ENCODE peak calls at places on chromosomes 4 and X, in four cellular contexts. Z, A, U and G are unnamed samples.

GRCh38 chr4:83219344-83219990 is 65.1 kb downstream of the COQ2 start:
- DNase-seq in Z (no peak), A (no peak), U (no peak), G (peak)

GRCh38 chr4:3656441-3657376 is 109.5 kb upstream of the ADRA2C start:
- DNase-seq in Z (no peak), A (no peak), U (peak), G (no peak)

GRCh38 chrX:45900751-45901150 is 644.5 kb downstream of the ZNF674 start:
- DNase-seq in Z (no peak), A (no peak), U (peak), G (no peak)

GRCh38 chr4:132498215-132498614 is 650.9 kb upstream of the PCDH10 start:
- DNase-seq in Z (no peak), A (no peak), U (no peak), G (no peak)

GRCh38 chrX:74242050-74242449 is 61.9 kb upstream of the ZCCHC13 start:
- DNase-seq in Z (no peak), A (no peak), U (no peak), G (no peak)

GRCh38 chrX:64975491-64975890 is 759 bp downstream of the ZC4H2 start:
- DNase-seq in Z (no peak), A (peak), U (peak), G (no peak)

GRCh38 chrX:3788494-3789233 is 75.2 kb upstream of the PRKX start:
- DNase-seq in Z (no peak), A (no peak), U (peak), G (no peak)

GRCh38 chr4:123478859-123479345 is 82.3 kb downstream of the SPRY1 start:
- DNase-seq in Z (peak), A (no peak), U (no peak), G (no peak)

GRCh38 chr4:145909331-145909730 is 29.3 kb downstream of the ZNF827 start:
- DNase-seq in Z (peak), A (peak), U (peak), G (peak)

GRCh38 chrX:48461830-48462229 is 8.2 kb downstream of the SLC38A5 start:
- DNase-seq in Z (no peak), A (no peak), U (no peak), G (peak)

GRCh38 chr4:163536101-163536500 is 41.6 kb downstream of the TMA16 start:
- DNase-seq in Z (no peak), A (no peak), U (no peak), G (no peak)

GRCh38 chrX:103461156-103461555 is 58.1 kb downstream of the RAB40A start:
- DNase-seq in Z (no peak), A (no peak), U (no peak), G (no peak)

GRCh38 chrX:130834149-130834548 is 68.9 kb downstream of the ENOX2 start:
- DNase-seq in Z (no peak), A (no peak), U (peak), G (no peak)

GRCh38 chr4:16261313-16261878 is 35.1 kb upstream of the TAPT1 start:
- DNase-seq in Z (peak), A (no peak), U (no peak), G (no peak)

GRCh38 chrX:100962811-100963210 is 6.7 kb upstream of the ARL13A start:
- DNase-seq in Z (no peak), A (no peak), U (no peak), G (no peak)

GRCh38 chrX:41779941-41780340 is 56.0 kb downstream of the GPR82 start:
- DNase-seq in Z (no peak), A (no peak), U (no peak), G (no peak)

GRCh38 chr4:98745372-98745771 is 87.0 kb upstream of the TSPAN5 start:
- DNase-seq in Z (no peak), A (no peak), U (no peak), G (no peak)

GRCh38 chr4:82705881-82706280 is 92.7 kb downstream of the SCD5 start:
- DNase-seq in Z (no peak), A (no peak), U (no peak), G (no peak)

GRCh38 chr4:189113389-189113888 is 827.2 kb upstream of the FRG1 start:
- DNase-seq in Z (no peak), A (no peak), U (no peak), G (no peak)

GRCh38 chr4:102449751-102450352 is 51.3 kb upstream of the NFKB1 start:
- DNase-seq in Z (peak), A (peak), U (peak), G (peak)

GRCh38 chr4:182449186-182449880 is 206.1 kb downstream of the TENM3 start:
- DNase-seq in Z (no peak), A (peak), U (peak), G (peak)

GRCh38 chrX:40176256-40176978 is 78.7 kb upstream of the BCOR start:
- DNase-seq in Z (peak), A (peak), U (peak), G (no peak)

GRCh38 chr4:158572608-158573007 is 50.9 kb downstream of the RXFP1 start:
- DNase-seq in Z (no peak), A (no peak), U (no peak), G (no peak)

GRCh38 chr4:22607382-22607781 is 85.4 kb upstream of the GBA3 start:
- DNase-seq in Z (peak), A (peak), U (peak), G (peak)

GRCh38 chr4:37656649-37657048 is 29.5 kb downstream of the RELL1 start:
- DNase-seq in Z (no peak), A (no peak), U (no peak), G (no peak)

GRCh38 chr4:76584235-76585152 is 149.5 kb downstream of the SHROOM3 start:
- DNase-seq in Z (no peak), A (no peak), U (no peak), G (no peak)

GRCh38 chr4:165481458-165481857 is 102.7 kb downstream of the CPE start:
- DNase-seq in Z (no peak), A (no peak), U (no peak), G (no peak)

GRCh38 chr4:145545538-145546224 is 64.0 kb downstream of the SMAD1 start:
- DNase-seq in Z (peak), A (peak), U (no peak), G (peak)

GRCh38 chrX:109886122-109886761 is 116.7 kb upstream of the TMEM164 start:
- DNase-seq in Z (no peak), A (peak), U (peak), G (peak)

GRCh38 chr4:172009461-172009860 is 196.3 kb downstream of the GALNTL6 start:
- DNase-seq in Z (no peak), A (no peak), U (no peak), G (no peak)

GRCh38 chr4:74969507-74970474 is 36.9 kb downstream of the PARM1 start:
- DNase-seq in Z (no peak), A (no peak), U (peak), G (no peak)

GRCh38 chrX:40145001-40145631 is 47.4 kb upstream of the BCOR start:
- DNase-seq in Z (no peak), A (no peak), U (peak), G (no peak)

GRCh38 chrX:136819026-136819425 is 38.3 kb upstream of the ARHGEF6 start:
- DNase-seq in Z (no peak), A (no peak), U (no peak), G (no peak)

GRCh38 chr4:140884431-140885058 is 128.4 kb upstream of the TBC1D9 start:
- DNase-seq in Z (peak), A (peak), U (peak), G (peak)

GRCh38 chr4:16732741-16733140 is 165.7 kb downstream of the LDB2 start:
- DNase-seq in Z (no peak), A (no peak), U (no peak), G (no peak)

GRCh38 chr4:164224871-164225270 is 529.1 kb upstream of the SMIM31 start:
- DNase-seq in Z (no peak), A (no peak), U (peak), G (no peak)

GRCh38 chr4:107809236-107809635 is 15.5 kb upstream of the SGMS2 start:
- DNase-seq in Z (no peak), A (no peak), U (no peak), G (no peak)

GRCh38 chrX:29662101-29662500 is 553.3 kb upstream of the MAGEB2 start:
- DNase-seq in Z (no peak), A (peak), U (no peak), G (peak)

GRCh38 chr4:23033796-23034195 is 341.1 kb downstream of the GBA3 start:
- DNase-seq in Z (no peak), A (no peak), U (no peak), G (no peak)

GRCh38 chrX:150050387-150050786 is 112.1 kb upstream of the EOLA2 start:
- DNase-seq in Z (no peak), A (no peak), U (no peak), G (no peak)

GRCh38 chrX:150047818-150048217 is 109.5 kb upstream of the EOLA2 start:
- DNase-seq in Z (no peak), A (no peak), U (no peak), G (no peak)

GRCh38 chrX:150049647-150050046 is 111.4 kb upstream of the EOLA2 start:
- DNase-seq in Z (no peak), A (no peak), U (no peak), G (no peak)

GRCh38 chrX:150052226-150052625 is 113.9 kb upstream of the EOLA2 start:
- DNase-seq in Z (no peak), A (no peak), U (no peak), G (no peak)

GRCh38 chrX:150051096-150051495 is 112.8 kb upstream of the EOLA2 start:
- DNase-seq in Z (no peak), A (no peak), U (no peak), G (peak)
- H3K27ac ChIP-seq in Z (no peak), A (no peak), U (no peak), G (no peak)

GRCh38 chr4:100372432-100372831 is 145.4 kb downstream of the EMCN start:
- DNase-seq in Z (no peak), A (peak), U (peak), G (peak)
- TF ChIP-seq CTCF in Z (no peak), A (no peak), U (peak), G (peak)

DNA sequence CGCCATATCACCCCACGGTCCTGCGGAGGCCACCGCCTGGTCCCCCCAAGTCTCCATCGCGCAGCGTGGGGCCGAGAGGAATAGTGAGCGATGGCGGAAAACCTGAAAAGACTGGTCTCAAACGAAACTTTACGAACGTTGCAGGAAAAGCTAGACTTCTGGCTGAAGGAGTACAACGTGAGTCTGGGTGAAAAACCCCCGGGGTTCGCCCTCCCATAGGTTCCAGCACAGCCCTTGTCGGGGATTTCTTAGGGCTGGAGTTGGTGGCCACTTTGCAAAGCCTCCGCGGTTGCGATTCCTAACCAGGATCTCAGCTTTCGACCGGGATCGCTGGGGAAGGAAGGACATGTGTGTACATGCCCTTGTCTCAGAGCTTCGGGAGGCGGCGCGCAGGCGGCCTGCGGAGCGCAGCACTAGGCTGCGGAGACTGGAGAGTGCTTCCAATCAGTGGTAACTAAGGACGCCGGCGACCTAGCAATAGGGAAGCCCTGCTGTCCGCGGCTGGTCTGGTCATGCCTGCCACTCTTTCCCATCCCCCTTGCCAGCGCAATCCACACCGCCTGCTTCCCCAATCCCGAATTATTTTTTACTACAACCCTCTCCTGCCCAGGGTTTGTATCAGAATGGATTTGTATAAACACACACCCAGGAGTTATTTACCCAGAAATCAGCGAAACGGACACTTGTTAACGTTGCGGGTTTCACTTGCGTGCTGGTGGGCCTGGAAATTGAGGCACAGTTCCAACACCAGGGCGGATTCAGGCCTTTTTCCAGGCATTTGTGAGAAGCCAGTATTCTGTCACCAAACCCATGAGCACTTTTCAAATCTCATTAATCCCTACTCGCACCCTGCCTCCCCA is 741 bp downstream of the SPATA18 start:
- DNase-seq in Z (peak), A (peak), U (peak), G (peak)
- H3K27ac ChIP-seq in Z (no peak), A (peak), U (peak), G (peak)

GRCh38 chr4:10715135-10715534 is 30.6 kb upstream of the CLNK start:
- DNase-seq in Z (no peak), A (no peak), U (no peak), G (no peak)

GRCh38 chr4:10721616-10722015 is 37.0 kb upstream of the CLNK start:
- DNase-seq in Z (no peak), A (no peak), U (no peak), G (no peak)

GRCh38 chr4:10715696-10716095 is 31.1 kb upstream of the CLNK start:
- DNase-seq in Z (no peak), A (no peak), U (peak), G (no peak)

DNA sequence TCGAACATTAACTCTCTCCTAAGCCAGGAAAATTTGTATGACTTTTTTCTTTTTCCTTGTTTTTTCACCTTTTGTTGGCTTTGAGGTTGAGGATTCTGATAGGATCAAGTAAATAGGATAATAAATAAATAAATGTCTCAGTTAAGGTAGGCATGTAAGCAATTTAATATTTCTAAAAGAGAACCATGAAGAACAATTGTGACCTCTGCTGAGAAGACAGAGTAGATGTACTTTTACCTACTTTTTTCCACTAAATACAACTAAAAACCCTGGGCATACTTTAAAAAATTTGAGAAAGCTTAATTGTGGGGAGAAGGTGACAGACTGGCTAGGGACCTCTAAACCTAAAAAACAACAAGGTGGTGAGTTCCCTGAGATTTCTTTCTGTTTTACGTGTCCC is 31.6 kb upstream of the CLNK start:
- DNase-seq in Z (no peak), A (no peak), U (no peak), G (no peak)
- TF ChIP-seq CTCF in Z (no peak), A (no peak), U (no peak), G (no peak)

GRCh38 chr4:7095611-7096155 is 27.8 kb upstream of the GRPEL1 start:
- DNase-seq in Z (no peak), A (no peak), U (no peak), G (no peak)
- H3K27ac ChIP-seq in Z (no peak), A (no peak), U (no peak), G (no peak)

GRCh38 chrX:2614911-2615310 is 76.2 kb upstream of the CD99 start:
- DNase-seq in Z (no peak), A (no peak), U (peak), G (no peak)
- TF ChIP-seq CTCF in Z (no peak), A (no peak), U (peak), G (no peak)

GRCh38 chrX:10023821-10024220 is 56.7 kb downstream of the CLDN34 start:
- DNase-seq in Z (no peak), A (no peak), U (no peak), G (no peak)

GRCh38 chrX:10022273-10022541 is 55.0 kb downstream of the CLDN34 start:
- DNase-seq in Z (no peak), A (no peak), U (no peak), G (no peak)

GRCh38 chrX:10022580-10023245 is 55.6 kb downstream of the CLDN34 start:
- DNase-seq in Z (peak), A (peak), U (no peak), G (no peak)

GRCh38 chrX:10017866-10018265 is 50.7 kb downstream of the CLDN34 start:
- DNase-seq in Z (no peak), A (peak), U (no peak), G (peak)

GRCh38 chrX:10021461-10022272 is 54.5 kb downstream of the CLDN34 start:
- DNase-seq in Z (no peak), A (no peak), U (no peak), G (no peak)
- H3K27ac ChIP-seq in Z (peak), A (peak), U (no peak), G (peak)

GRCh38 chr4:5404073-5404472 is 304.3 kb downstream of the EVC2 start:
- DNase-seq in Z (no peak), A (no peak), U (no peak), G (no peak)

GRCh38 chr4:5395781-5396180 is 312.6 kb downstream of the EVC2 start:
- DNase-seq in Z (no peak), A (no peak), U (no peak), G (no peak)

GRCh38 chr4:5398056-5398455 is 310.3 kb downstream of the EVC2 start:
- DNase-seq in Z (no peak), A (no peak), U (peak), G (no peak)

DNA sequence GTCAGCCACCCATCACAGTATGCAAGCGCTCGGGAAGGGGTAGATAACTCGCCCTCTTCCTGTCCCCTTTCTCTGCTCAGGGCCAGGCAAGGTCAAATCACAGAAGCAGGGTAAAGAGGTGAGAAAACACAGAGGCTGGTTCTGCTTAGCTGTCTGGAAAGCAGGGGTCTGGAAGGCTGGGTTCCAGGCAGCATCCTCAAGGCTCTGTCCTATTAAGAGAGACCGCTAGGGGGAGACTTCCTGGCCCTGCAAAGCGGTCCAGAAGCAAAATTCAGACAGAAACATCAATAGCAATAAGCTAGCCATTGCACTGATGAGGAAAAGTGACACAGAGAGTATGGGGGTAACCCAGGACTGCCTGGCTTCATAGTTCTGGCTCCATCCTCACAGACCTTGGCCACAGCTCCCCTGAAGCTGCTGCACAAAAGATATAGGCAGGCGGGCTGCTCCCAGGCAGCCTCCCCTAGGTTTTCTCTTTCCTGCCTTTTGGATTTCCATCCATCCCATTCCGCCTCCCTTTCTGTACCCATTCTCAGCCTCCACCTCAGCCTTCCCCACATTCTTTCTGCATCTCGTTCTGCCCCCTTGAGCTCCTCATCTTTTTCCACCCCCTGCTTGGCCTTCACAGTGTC is 308.5 kb downstream of the EVC2 start:
- DNase-seq in Z (no peak), A (peak), U (peak), G (peak)
- TF ChIP-seq CTCF in Z (no peak), A (peak), U (peak), G (peak)

GRCh38 chr4:24796632-24797031 is 1.3 kb downstream of the SOD3 start:
- DNase-seq in Z (no peak), A (no peak), U (no peak), G (no peak)
- H3K27ac ChIP-seq in Z (no peak), A (no peak), U (no peak), G (no peak)

DNA sequence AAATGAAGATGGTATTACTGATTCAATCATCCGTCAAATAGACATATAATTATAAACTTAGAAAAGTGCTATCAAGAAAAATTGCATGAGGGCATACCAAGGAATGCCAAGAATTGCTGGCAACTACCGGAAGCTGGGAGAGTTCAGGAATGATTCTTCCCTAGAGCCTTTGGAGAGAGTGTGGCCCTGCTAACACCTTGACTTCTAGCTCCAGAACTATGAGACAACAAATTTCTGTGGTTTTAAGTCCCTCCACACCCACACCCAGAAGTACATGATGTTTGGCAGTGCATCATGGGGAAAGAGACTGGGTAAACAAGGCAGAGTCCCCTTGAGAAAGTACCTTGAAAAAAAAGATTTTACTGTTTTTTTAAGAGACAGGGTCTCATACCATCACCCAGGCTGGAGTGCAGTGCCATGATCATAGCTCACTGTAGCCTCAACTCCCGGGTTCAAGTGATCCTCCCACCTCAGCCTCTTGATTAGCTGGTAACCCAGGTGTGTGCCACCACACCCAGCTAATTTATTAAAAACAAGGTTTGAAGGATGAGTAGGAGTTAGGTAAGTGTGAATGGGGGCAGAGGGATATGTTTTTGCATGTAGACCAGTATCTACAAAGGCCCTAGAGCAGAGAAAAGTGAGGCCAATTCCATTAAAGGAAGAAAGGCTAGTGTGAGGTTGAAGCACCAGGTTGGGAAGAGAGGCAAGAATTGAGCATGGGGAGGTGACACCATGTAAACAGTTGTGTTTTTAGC is 53.1 kb downstream of the GSX2 start:
- DNase-seq in Z (no peak), A (no peak), U (no peak), G (peak)
- TF ChIP-seq CTCF in Z (no peak), A (no peak), U (no peak), G (no peak)